ENCODE peak calls at places on chromosomes 11 and 22, in ten cellular contexts. C, S, Z, Y, T, N, M, V, L and H are unnamed samples.

GRCh38 chr11:122690292-122690691 is 34.8 kb downstream of the UBASH3B start:
- DNase-seq in C (no peak), S (no peak), Z (no peak), Y (no peak), T (no peak), N (no peak), M (no peak), V (no peak), L (no peak), H (no peak)

GRCh38 chr11:33264926-33265325 is 7.7 kb downstream of the HIPK3 start:
- DNase-seq in C (no peak), S (no peak), Z (no peak), Y (no peak), T (no peak), N (no peak), M (no peak), V (no peak), L (no peak), H (no peak)

GRCh38 chr22:36358533-36359171 is 29.1 kb downstream of the MYH9 start:
- DNase-seq in C (peak), S (no peak), Z (no peak), Y (no peak), T (no peak), N (peak), M (no peak), V (peak), L (no peak), H (no peak)

GRCh38 chr11:118156531-118157185 is 4.0 kb upstream of the SCN4B start:
- DNase-seq in C (no peak), S (no peak), Z (peak), Y (no peak), T (no peak), N (no peak), M (peak), V (no peak), L (no peak), H (no peak)

GRCh38 chr11:68677432-68677831 is 6.9 kb upstream of the GAL start:
- DNase-seq in C (peak), S (no peak), Z (no peak), Y (peak), T (no peak), N (peak), M (no peak), V (peak), L (peak), H (no peak)

GRCh38 chr11:13836666-13837065 is 125.9 kb upstream of the SPON1 start:
- DNase-seq in C (no peak), S (no peak), Z (no peak), Y (no peak), T (no peak), N (no peak), M (no peak), V (no peak), L (no peak), H (no peak)

GRCh38 chr11:74282863-74283484 is 28.5 kb downstream of the P4HA3 start:
- DNase-seq in C (no peak), S (no peak), Z (no peak), Y (no peak), T (no peak), N (peak), M (no peak), V (no peak), L (peak), H (no peak)

GRCh38 chr11:114317738-114318137 is 21.5 kb downstream of the NNMT start:
- DNase-seq in C (peak), S (no peak), Z (no peak), Y (peak), T (no peak), N (peak), M (no peak), V (peak), L (peak), H (peak)

GRCh38 chr11:89633125-89633695 is 76.9 kb upstream of the TRIM77 start:
- DNase-seq in C (no peak), S (no peak), Z (no peak), Y (no peak), T (no peak), N (no peak), M (no peak), V (peak), L (no peak), H (no peak)

GRCh38 chr11:134500621-134501020 is 88.6 kb upstream of the B3GAT1 start:
- DNase-seq in C (no peak), S (no peak), Z (no peak), Y (no peak), T (no peak), N (no peak), M (no peak), V (no peak), L (no peak), H (no peak)

GRCh38 chr11:15815246-15816209 is 540.8 kb downstream of the SOX6 start:
- DNase-seq in C (peak), S (peak), Z (no peak), Y (peak), T (no peak), N (peak), M (no peak), V (peak), L (no peak), H (peak)

GRCh38 chr11:10208045-10208674 is 85.9 kb downstream of the SBF2 start:
- DNase-seq in C (peak), S (no peak), Z (no peak), Y (peak), T (no peak), N (peak), M (peak), V (peak), L (peak), H (no peak)

GRCh38 chr11:73152861-73153483 is 10.9 kb upstream of the FCHSD2 start:
- DNase-seq in C (no peak), S (no peak), Z (peak), Y (no peak), T (peak), N (no peak), M (no peak), V (no peak), L (peak), H (no peak)

GRCh38 chr11:14244926-14245325 is 114.1 kb downstream of the RRAS2 start:
- DNase-seq in C (no peak), S (no peak), Z (no peak), Y (no peak), T (no peak), N (no peak), M (no peak), V (no peak), L (no peak), H (no peak)

GRCh38 chr11:86749376-86749775 is 51.0 kb upstream of the PRSS23 start:
- DNase-seq in C (no peak), S (no peak), Z (no peak), Y (no peak), T (no peak), N (no peak), M (no peak), V (no peak), L (no peak), H (peak)

GRCh38 chr11:80118071-80118470 is 677.2 kb upstream of the TENM4 start:
- DNase-seq in C (no peak), S (no peak), Z (no peak), Y (no peak), T (no peak), N (no peak), M (peak), V (no peak), L (no peak), H (no peak)

GRCh38 chr11:115207166-115207591 is 297.0 kb downstream of the CADM1 start:
- DNase-seq in C (no peak), S (no peak), Z (no peak), Y (no peak), T (no peak), N (no peak), M (no peak), V (no peak), L (no peak), H (no peak)